ENCODE peak calls at places on chromosomes 16 and 17, in five cellular contexts. One of them, this sample, is unnamed. For H3K36me3, the result is how much of the 10 kb centered on the place peaks cover.

GRCh38 chr17:50547736-50548083 is 736 bp downstream of the SPATA20 start:
- DNase-seq in Peyer's patch: no peak
- DNase-seq in stomach: peak
- DNase-seq in uterus: no peak
- DNase-seq in prostate gland: no peak
- DNase-seq in this sample: peak

GRCh38 chr17:38604479-38605229 is 1.1 kb downstream of the SRCIN1 start:
- DNase-seq in prostate gland: no peak
- DNase-seq in uterus: no peak
- DNase-seq in stomach: no peak
- DNase-seq in Peyer's patch: no peak
- DNase-seq in this sample: no peak

GRCh38 chr17:45783593-45784292 is 377 bp upstream of the CRHR1 start:
- DNase-seq in Peyer's patch: no peak
- DNase-seq in prostate gland: peak
- DNase-seq in uterus: peak
- DNase-seq in stomach: no peak
- DNase-seq in this sample: peak

GRCh38 chr16:87465306-87465705 is 27.5 kb downstream of the ZCCHC14 start:
- DNase-seq in Peyer's patch: peak
- DNase-seq in uterus: peak
- DNase-seq in stomach: peak
- DNase-seq in prostate gland: peak
- DNase-seq in this sample: peak

GRCh38 chr17:78958556-78959191 is 21.0 kb downstream of the LGALS3BP start:
- DNase-seq in stomach: peak
- DNase-seq in prostate gland: no peak
- DNase-seq in uterus: no peak
- DNase-seq in Peyer's patch: peak
- DNase-seq in this sample: peak

GRCh38 chr17:7328840-7329359 is at the start of gene NEURL4:
- DNase-seq in uterus: no peak
- DNase-seq in Peyer's patch: peak
- DNase-seq in prostate gland: no peak
- DNase-seq in stomach: no peak
- DNase-seq in this sample: no peak

GRCh38 chr16:85436636-85437160 is 176.4 kb upstream of the GSE1 start:
- DNase-seq in stomach: peak
- DNase-seq in Peyer's patch: peak
- DNase-seq in uterus: peak
- DNase-seq in prostate gland: peak
- DNase-seq in this sample: peak

GRCh38 chr16:65201446-65202010 is 79.7 kb upstream of the CDH11 start:
- DNase-seq in stomach: no peak
- DNase-seq in Peyer's patch: no peak
- DNase-seq in uterus: no peak
- DNase-seq in prostate gland: no peak
- DNase-seq in this sample: no peak

GRCh38 chr16:30096862-30097563 is 1.0 kb upstream of the YPEL3 start:
- DNase-seq in Peyer's patch: no peak
- DNase-seq in stomach: no peak
- DNase-seq in prostate gland: no peak
- DNase-seq in uterus: no peak
- DNase-seq in this sample: no peak

GRCh38 chr16:19223235-19223847 is 55.3 kb downstream of the SYT17 start:
- DNase-seq in uterus: no peak
- DNase-seq in prostate gland: no peak
- DNase-seq in Peyer's patch: peak
- DNase-seq in stomach: peak
- DNase-seq in this sample: no peak

GRCh38 chr17:48625502-48626201 is 506 bp downstream of the HOXB9 start:
- DNase-seq in Peyer's patch: peak
- DNase-seq in stomach: peak
- DNase-seq in prostate gland: peak
- DNase-seq in uterus: no peak
- DNase-seq in this sample: no peak

GRCh38 chr17:34958438-34958837 is 2.8 kb downstream of the CCT6B start:
- DNase-seq in prostate gland: no peak
- DNase-seq in stomach: no peak
- DNase-seq in Peyer's patch: no peak
- DNase-seq in uterus: no peak
- DNase-seq in this sample: no peak

DNA sequence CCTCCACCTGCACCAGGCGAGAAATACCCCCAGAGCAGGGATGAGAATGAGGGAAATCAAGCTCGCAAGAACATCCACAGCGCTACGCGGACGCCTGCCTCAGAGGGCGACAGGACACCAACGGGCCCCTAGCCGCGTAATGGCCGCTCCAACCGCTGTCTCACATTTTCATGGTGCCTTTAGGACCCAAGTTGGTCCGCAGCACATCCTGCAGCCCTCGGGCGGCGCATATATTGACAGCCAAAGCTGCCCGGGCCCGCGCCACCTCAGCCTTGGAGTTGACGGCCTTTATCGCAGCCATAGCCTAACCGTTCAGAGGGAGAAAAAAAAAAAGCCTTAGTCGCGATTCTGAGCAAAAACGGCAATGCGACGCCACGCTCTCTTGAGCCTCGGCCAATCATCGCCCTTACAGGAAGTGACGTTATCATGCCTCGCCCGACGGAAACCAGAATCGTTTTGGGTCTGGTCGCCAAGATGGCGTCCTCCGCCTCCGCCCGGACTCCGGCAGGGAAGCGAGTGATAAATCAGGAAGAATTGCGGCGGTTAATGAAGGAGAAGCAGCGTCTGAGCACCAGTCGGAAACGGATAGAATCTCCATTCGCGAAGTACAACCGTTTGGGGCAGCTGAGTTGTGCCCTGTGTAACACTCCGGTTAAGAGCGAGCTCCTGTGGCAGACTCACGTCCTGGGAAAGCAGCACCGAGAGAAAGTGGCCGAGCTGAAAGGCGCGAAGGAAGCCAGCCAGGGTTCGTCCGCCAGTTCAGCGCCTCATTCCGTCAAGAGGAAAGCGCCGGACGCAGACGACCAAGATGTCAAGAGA is at the start of the genes CCT6B and ZNF830:
- DNase-seq in prostate gland: peak
- DNase-seq in uterus: peak
- DNase-seq in stomach: peak
- DNase-seq in Peyer's patch: peak
- DNase-seq in this sample: peak
- TF ChIP-seq POLR2A in prostate gland: peak
- TF ChIP-seq POLR2A in uterus: peak
- TF ChIP-seq POLR2A in stomach: peak
- TF ChIP-seq POLR2A in Peyer's patch: peak
- TF ChIP-seq POLR2A in this sample: peak

GRCh38 chr17:73240561-73240960 is 21.1 kb downstream of the CPSF4L start:
- DNase-seq in Peyer's patch: peak
- DNase-seq in stomach: no peak
- DNase-seq in uterus: no peak
- DNase-seq in prostate gland: no peak
- DNase-seq in this sample: no peak

GRCh38 chr17:73232587-73233373 is 28.9 kb downstream of the CPSF4L start:
- DNase-seq in Peyer's patch: peak
- DNase-seq in stomach: peak
- DNase-seq in uterus: no peak
- DNase-seq in prostate gland: peak
- DNase-seq in this sample: no peak

GRCh38 chr17:73234746-73235145 is 26.9 kb downstream of the CPSF4L start:
- DNase-seq in stomach: no peak
- DNase-seq in Peyer's patch: peak
- DNase-seq in prostate gland: no peak
- DNase-seq in uterus: no peak
- DNase-seq in this sample: no peak

GRCh38 chr17:73231841-73232586 is 29.7 kb downstream of the CPSF4L start:
- DNase-seq in Peyer's patch: peak
- DNase-seq in prostate gland: peak
- DNase-seq in stomach: peak
- DNase-seq in uterus: peak
- DNase-seq in this sample: peak

DNA sequence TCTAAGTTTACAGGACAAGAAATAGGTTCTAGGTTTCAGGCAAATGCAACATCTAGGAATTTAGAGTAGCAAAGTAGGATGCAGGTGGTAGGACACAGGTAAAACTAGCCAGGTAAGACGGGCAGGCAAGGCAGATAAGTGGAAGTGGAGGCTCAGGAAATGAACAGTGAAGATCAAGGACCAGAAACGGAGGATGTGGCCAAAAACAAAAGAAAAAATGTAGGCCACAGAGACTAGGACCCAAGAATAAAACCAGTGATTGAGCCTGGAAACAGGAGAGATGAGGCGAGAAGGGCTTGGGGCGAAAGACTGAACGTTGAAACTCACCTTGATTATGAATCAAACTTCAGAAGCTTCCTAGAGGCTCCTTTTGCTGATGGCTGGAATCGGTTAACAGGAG is 24.0 kb downstream of the CPSF4L start:
- DNase-seq in prostate gland: no peak
- DNase-seq in Peyer's patch: no peak
- DNase-seq in stomach: no peak
- DNase-seq in uterus: no peak
- DNase-seq in this sample: no peak
- H3K36me3 ChIP-seq in prostate gland: under half
- H3K36me3 ChIP-seq in Peyer's patch: under half
- H3K36me3 ChIP-seq in stomach: under half
- H3K36me3 ChIP-seq in uterus: under half
- H3K36me3 ChIP-seq in this sample: under half

DNA sequence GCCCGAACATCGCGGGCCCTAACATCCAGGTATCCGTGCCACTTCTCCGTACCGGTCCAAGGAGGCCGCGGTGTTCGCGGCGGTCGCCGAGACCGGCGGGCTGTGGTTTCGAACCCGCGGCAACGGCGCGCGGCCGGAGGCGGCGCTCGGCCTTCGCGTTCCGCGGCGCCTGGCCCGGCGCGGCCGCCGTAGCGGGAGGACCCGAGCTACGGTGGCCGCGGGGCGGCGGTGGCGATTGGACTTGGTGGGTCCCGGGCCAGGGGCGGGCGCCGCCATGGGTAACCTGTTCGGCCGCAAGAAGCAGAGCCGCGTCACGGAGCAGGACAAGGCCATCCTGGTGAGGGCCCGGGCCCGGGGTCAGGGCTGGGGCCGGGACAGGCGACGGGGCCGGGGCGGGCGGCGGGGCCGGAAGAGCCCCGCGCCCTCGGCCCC is at the start of gene CHMP6:
- DNase-seq in prostate gland: peak
- DNase-seq in uterus: peak
- DNase-seq in Peyer's patch: peak
- DNase-seq in stomach: peak
- DNase-seq in this sample: peak
- TF ChIP-seq POLR2A in prostate gland: no peak
- TF ChIP-seq POLR2A in uterus: peak
- TF ChIP-seq POLR2A in Peyer's patch: no peak
- TF ChIP-seq POLR2A in stomach: no peak
- TF ChIP-seq POLR2A in this sample: no peak

GRCh38 chr16:2156849-2157224 is 1.3 kb downstream of the TRAF7 start:
- DNase-seq in Peyer's patch: no peak
- DNase-seq in prostate gland: no peak
- DNase-seq in stomach: no peak
- DNase-seq in uterus: no peak
- DNase-seq in this sample: no peak
- H3K36me3 ChIP-seq in Peyer's patch: under half
- H3K36me3 ChIP-seq in prostate gland: under half
- H3K36me3 ChIP-seq in stomach: under half
- H3K36me3 ChIP-seq in uterus: under half
- H3K36me3 ChIP-seq in this sample: under half

GRCh38 chr17:77381731-77382130 is 241.0 kb downstream of the SEC14L1 start:
- DNase-seq in uterus: no peak
- DNase-seq in Peyer's patch: no peak
- DNase-seq in prostate gland: no peak
- DNase-seq in stomach: no peak
- DNase-seq in this sample: no peak
- TF ChIP-seq POLR2A in uterus: no peak
- TF ChIP-seq POLR2A in Peyer's patch: no peak
- TF ChIP-seq POLR2A in prostate gland: no peak
- TF ChIP-seq POLR2A in stomach: no peak
- TF ChIP-seq POLR2A in this sample: no peak

GRCh38 chr16:89123001-89123830 is 29.6 kb downstream of the ACSF3 start:
- DNase-seq in stomach: no peak
- DNase-seq in uterus: no peak
- DNase-seq in prostate gland: no peak
- DNase-seq in Peyer's patch: no peak
- DNase-seq in this sample: peak

GRCh38 chr16:89121691-89122321 is 28.2 kb downstream of the ACSF3 start:
- DNase-seq in uterus: no peak
- DNase-seq in prostate gland: no peak
- DNase-seq in Peyer's patch: no peak
- DNase-seq in stomach: no peak
- DNase-seq in this sample: no peak

GRCh38 chr16:89120921-89121351 is 27.3 kb downstream of the ACSF3 start:
- DNase-seq in prostate gland: no peak
- DNase-seq in uterus: no peak
- DNase-seq in Peyer's patch: no peak
- DNase-seq in stomach: no peak
- DNase-seq in this sample: peak

GRCh38 chr16:89123831-89124100 is 30.1 kb downstream of the ACSF3 start:
- DNase-seq in prostate gland: no peak
- DNase-seq in uterus: no peak
- DNase-seq in Peyer's patch: no peak
- DNase-seq in stomach: no peak
- DNase-seq in this sample: no peak

DNA sequence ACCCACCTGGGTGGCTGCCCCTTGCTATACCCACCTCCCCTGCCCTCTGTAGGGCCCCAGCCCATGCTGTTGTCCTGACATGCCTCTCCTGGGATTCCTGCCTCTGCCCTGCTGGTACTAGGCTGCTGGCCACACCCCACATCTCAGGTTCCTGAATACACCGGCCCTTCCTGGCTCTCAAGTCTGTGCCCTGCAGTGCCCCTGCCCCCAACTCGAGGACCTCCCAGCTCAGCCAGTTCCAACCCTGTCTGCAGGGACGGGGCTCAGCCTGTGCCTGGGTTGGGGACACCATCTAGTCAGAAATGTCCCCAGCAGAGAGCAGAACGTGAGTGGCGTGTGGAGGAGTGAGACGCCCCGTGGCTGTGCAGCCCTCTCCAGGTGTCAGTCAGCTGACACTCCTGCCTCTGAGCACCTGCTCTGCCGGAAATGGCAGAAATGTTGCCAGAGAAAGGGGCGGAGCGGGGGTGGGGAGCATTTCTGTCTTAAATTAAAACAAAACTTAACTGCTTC is 28.7 kb downstream of the ACSF3 start:
- DNase-seq in Peyer's patch: peak
- DNase-seq in uterus: no peak
- DNase-seq in stomach: peak
- DNase-seq in prostate gland: peak
- DNase-seq in this sample: no peak
- H3K36me3 ChIP-seq in Peyer's patch: under half
- H3K36me3 ChIP-seq in uterus: under half
- H3K36me3 ChIP-seq in stomach: half or more
- H3K36me3 ChIP-seq in prostate gland: under half
- H3K36me3 ChIP-seq in this sample: under half